ENCODE peak calls at places on chromosome 16, in ten cellular contexts. X is GM12865, V is endodermal cell, B is fibroblast of the aortic adventitia, A is body of pancreas, H is fibroblast of pulmonary artery, I is ovary, D is psoas muscle, F is cardiac fibroblast, P is HCT116. Q is an unnamed sample.

GRCh38 chr16:549544-550263 is 10.5 kb upstream of the PRR35 start:
- DNase-seq in F (no peak), X (no peak), V (peak; percentile 81), I (no peak), D (no peak), A (no peak), B (no peak), P (no peak), H (no peak), Q (no peak)

GRCh38 chr16:77499373-77500285 is 64.8 kb upstream of the ADAMTS18 start:
- DNase-seq in V (peak; percentile 47), D (peak; percentile 37), X (no peak), B (peak; percentile 74), H (peak; percentile 71), I (no peak), A (no peak), F (peak; percentile 13), P (no peak), Q (no peak)

GRCh38 chr16:56111100-56111499 is 80.2 kb upstream of the GNAO1 start:
- DNase-seq in D (no peak), F (no peak), A (no peak), X (no peak), B (no peak), I (no peak), P (no peak), V (no peak), H (no peak), Q (no peak)

GRCh38 chr16:74608944-74609343 is 2.0 kb upstream of the GLG1 start:
- DNase-seq in F (no peak), A (no peak), I (no peak), V (no peak), P (no peak), B (no peak), H (no peak), D (no peak), X (no peak), Q (no peak)

GRCh38 chr16:28876016-28876659 is 2.1 kb upstream of the ATP2A1 start:
- DNase-seq in P (no peak), I (no peak), F (no peak), X (no peak), B (no peak), D (no peak), H (no peak), V (no peak), A (no peak), Q (no peak)

GRCh38 chr16:78102865-78103264 is 3.4 kb downstream of the WWOX start:
- DNase-seq in A (no peak), B (no peak), F (no peak), H (no peak), D (no peak), X (no peak), P (no peak), V (no peak), I (no peak), Q (no peak)

GRCh38 chr16:3716831-3717234 is 491 bp downstream of the TRAP1 start:
- DNase-seq in D (no peak), F (no peak), P (no peak), B (no peak), V (peak; percentile 70), H (no peak), I (no peak), X (peak; percentile 57), A (peak; percentile 32), Q (peak; percentile 28)

GRCh38 chr16:58025351-58026138 is at the start of gene MMP15:
- DNase-seq in H (peak; percentile 54), V (peak; percentile 99), B (peak; percentile 48), F (peak; percentile 64), I (peak; percentile 30), P (peak; percentile 94), X (peak; percentile 71), D (peak; percentile 66), A (peak; percentile 94), Q (peak; percentile 98)

GRCh38 chr16:53991181-53992056 is 287.5 kb downstream of the FTO start:
- DNase-seq in D (no peak), F (peak; percentile 60), V (peak; percentile 57), A (peak; percentile 58), P (no peak), B (peak; percentile 23), I (no peak), H (peak; percentile 39), X (no peak), Q (peak; percentile 69)

GRCh38 chr16:19116711-19117449 is 3.1 kb downstream of the ITPRIPL2 start:
- DNase-seq in B (no peak), F (peak; percentile 30), D (no peak), I (no peak), P (no peak), A (no peak), V (no peak), H (peak; percentile 38), X (peak; percentile 32), Q (no peak)

GRCh38 chr16:76639685-76640289 is 362.6 kb downstream of the CNTNAP4 start:
- DNase-seq in V (peak; percentile 84), X (peak; percentile 40), F (peak; percentile 34), B (peak; percentile 7), A (peak; percentile 29), H (peak; percentile 50), P (no peak), D (no peak), I (no peak), Q (no peak)

GRCh38 chr16:22372882-22373661 is 1.3 kb downstream of the CDR2 start:
- DNase-seq in X (no peak), P (no peak), I (no peak), F (no peak), A (no peak), B (peak; percentile 33), H (no peak), V (no peak), D (no peak), Q (no peak)

GRCh38 chr16:31202402-31203385 is at the start of gene PYCARD:
- DNase-seq in B (no peak), P (no peak), I (peak; percentile 26), H (peak; percentile 31), F (peak; percentile 50), A (peak; percentile 48), D (peak; percentile 67), V (peak; percentile 83), X (peak; percentile 61), Q (peak; percentile 49)

GRCh38 chr16:49858200-49859129 is 2.6 kb upstream of the ZNF423 start:
- DNase-seq in H (peak; percentile 47), I (peak; percentile 77), A (peak; percentile 61), F (peak; percentile 75), X (peak; percentile 18), D (peak; percentile 72), V (peak; percentile 83), P (no peak), B (no peak), Q (peak; percentile 73)

GRCh38 chr16:59412275-59412841 is 678.2 kb upstream of the GOT2 start:
- DNase-seq in D (no peak), I (no peak), F (no peak), X (no peak), H (no peak), V (no peak), P (no peak), A (no peak), B (no peak), Q (no peak)
- TF ChIP-seq CTCF in D (no peak), I (no peak), F (peak; percentile 25), X (no peak), H (no peak), V (peak; percentile 86), P (no peak), A (no peak), B (no peak), Q (peak; percentile 75)

GRCh38 chr16:88815227-88815626 is 3.5 kb upstream of the APRT start:
- DNase-seq in F (no peak), H (no peak), D (no peak), P (no peak), A (no peak), X (no peak), V (no peak), B (no peak), I (no peak), Q (no peak)
- TF ChIP-seq CTCF in F (no peak), H (no peak), D (no peak), P (no peak), A (no peak), X (no peak), V (no peak), B (no peak), I (no peak), Q (no peak)

DNA sequence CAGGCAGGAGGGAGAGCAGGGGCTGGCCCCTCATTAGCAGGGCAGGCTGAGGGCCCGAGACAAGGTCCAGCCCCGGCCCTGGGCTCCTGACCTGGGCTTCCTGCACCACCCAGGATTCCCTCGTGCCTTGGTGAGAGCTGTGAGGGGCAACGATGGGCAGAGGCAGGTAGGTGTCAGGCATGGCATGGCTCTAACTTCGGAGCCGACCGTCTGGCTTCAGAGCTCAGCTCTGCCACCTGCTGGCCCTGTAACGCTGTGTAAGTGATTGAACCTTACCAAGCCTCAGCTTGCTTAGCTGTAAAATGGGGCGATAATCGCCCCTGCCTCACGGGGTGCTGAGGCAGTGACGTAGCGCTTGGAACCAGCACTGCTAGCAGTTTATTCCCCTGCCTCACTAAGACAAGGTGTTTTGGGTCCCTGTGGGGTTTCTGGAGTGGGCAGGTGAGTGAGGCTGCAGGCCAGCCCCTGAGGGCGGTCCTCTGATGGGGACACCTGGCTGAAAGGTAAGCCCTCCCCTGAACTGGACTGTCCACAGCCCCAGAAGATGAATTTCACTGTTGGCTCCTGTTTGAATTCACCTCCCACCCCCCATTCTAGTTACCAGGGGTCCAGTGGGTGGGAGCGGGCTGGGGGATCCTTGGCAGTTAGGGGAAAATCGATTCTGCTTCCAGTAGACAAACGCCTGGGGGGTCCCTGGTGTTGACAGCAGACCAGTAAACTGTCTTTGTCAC is 184.8 kb upstream of the GSE1 start:
- DNase-seq in D (peak; percentile 36), V (peak; percentile 74), I (peak; percentile 15), X (peak; percentile 70), H (peak; percentile 34), A (peak; percentile 55), B (peak; percentile 28), F (peak; percentile 37), P (peak; percentile 38), Q (peak; percentile 35)
- TF ChIP-seq CTCF in D (peak; percentile 43), V (peak; percentile 72), I (no peak), X (peak; percentile 74), H (peak; percentile 44), A (peak; percentile 50), B (peak; percentile 51), F (peak; percentile 52), P (peak; percentile 76), Q (peak; percentile 41)

DNA sequence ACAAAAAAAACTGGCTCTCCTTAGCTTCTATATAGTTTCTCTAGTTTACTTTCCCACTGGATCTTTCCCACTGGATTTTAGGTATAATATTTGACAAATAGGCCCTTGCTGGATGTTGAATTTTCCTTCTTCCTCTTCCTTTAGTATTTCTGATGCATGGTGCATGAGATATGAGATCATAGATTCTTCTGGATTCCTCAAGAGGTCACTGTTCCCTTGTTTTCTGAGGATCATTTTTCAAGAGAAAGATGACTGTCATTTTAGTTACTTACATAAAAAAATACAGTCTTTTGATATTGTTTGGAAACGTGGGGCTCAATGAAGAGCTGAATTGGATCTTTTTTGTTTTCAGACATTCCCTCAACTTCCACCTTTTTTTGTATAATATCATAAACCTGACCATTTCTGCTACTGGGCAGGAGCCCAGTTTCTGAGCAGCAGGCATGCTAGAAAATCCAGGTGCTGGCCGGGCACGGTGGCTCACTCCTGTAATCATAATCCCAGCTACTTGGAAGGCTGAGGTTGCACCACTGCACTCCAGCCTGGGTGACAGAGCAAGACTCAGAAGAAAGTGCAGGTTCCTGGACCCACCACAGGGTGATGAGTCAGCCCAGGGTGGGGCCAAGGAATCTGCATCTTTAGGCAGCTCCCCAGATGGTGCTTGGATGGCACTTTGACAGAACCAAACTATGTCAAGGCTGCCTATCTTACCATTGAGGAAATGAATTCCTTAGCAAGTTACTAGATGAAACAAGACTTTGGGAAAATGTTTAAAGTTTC is 70.3 kb downstream of the SDR42E1 start:
- DNase-seq in V (peak; percentile 61), A (no peak), B (peak; percentile 69), P (peak; percentile 57), I (no peak), X (no peak), F (peak; percentile 74), H (peak; percentile 78), D (no peak), Q (no peak)
- TF ChIP-seq CTCF in V (peak; percentile 68), A (peak; percentile 76), B (peak; percentile 41), P (peak; percentile 59), I (no peak), X (no peak), F (peak; percentile 43), H (peak; percentile 61), D (peak; percentile 20), Q (no peak)

Q was measured in thyroid gland.